ENCODE peak calls at places on chromosomes 11 and 22, in ten cellular contexts. R is HL-60, J is endothelial cell of umbilical vein, D is suprapubic skin, U is HepG2, A is GM12892, K is SK-N-MC, Z is H1, I is HCT116, H is sigmoid colon. G is an unnamed sample.

GRCh38 chr22:44399906-44400762 is 87.4 kb upstream of the SHISAL1 start:
- DNase-seq in Z (no peak), H (no peak), A (no peak), K (no peak), U (no peak), J (no peak), I (no peak), R (no peak), D (no peak), G (peak; percentile 1)

GRCh38 chr11:64146036-64146943 is 19.6 kb downstream of the MACROD1 start:
- DNase-seq in K (no peak), D (no peak), J (peak; percentile 29), U (peak; percentile 54), R (peak; percentile 70), A (peak; percentile 73), I (peak; percentile 24), H (no peak), Z (peak; percentile 69), G (peak; percentile 61)

GRCh38 chr22:26986051-26986881 is 328.9 kb downstream of the MIAT start:
- DNase-seq in A (no peak), R (no peak), Z (no peak), J (no peak), H (no peak), U (no peak), K (peak; percentile 5), D (no peak), I (no peak), G (no peak)

GRCh38 chr11:86740628-86741488 is 59.5 kb upstream of the PRSS23 start:
- DNase-seq in R (no peak), H (peak; percentile 88), U (peak; percentile 78), A (no peak), D (no peak), Z (peak; percentile 58), J (peak; percentile 94), K (peak; percentile 47), I (peak; percentile 89), G (peak; percentile 32)

GRCh38 chr11:96447711-96448110 is 57.9 kb downstream of the JRKL start:
- DNase-seq in J (no peak), R (no peak), D (no peak), I (no peak), A (no peak), K (no peak), H (no peak), Z (no peak), U (no peak), G (no peak)

GRCh38 chr11:87659807-87660206 is 515.4 kb downstream of the RAB38 start:
- DNase-seq in H (no peak), I (no peak), Z (no peak), K (no peak), J (no peak), R (no peak), D (no peak), A (no peak), U (no peak), G (no peak)

GRCh38 chr11:23605001-23605400 is 744.7 kb upstream of the CCDC179 start:
- DNase-seq in Z (no peak), D (no peak), I (no peak), H (no peak), U (no peak), A (no peak), R (no peak), K (no peak), J (no peak), G (no peak)

GRCh38 chr11:118537409-118537980 is 6.5 kb downstream of the TMEM25 start:
- DNase-seq in R (no peak), J (no peak), I (no peak), U (no peak), Z (no peak), D (no peak), H (no peak), A (no peak), K (no peak), G (no peak)

GRCh38 chr11:113473983-113474361 is 1.2 kb downstream of the DRD2 start:
- DNase-seq in H (no peak), I (no peak), A (no peak), K (no peak), U (no peak), J (no peak), D (no peak), Z (no peak), R (no peak), G (no peak)

GRCh38 chr11:113477321-113477720 is 2.1 kb upstream of the DRD2 start:
- DNase-seq in J (no peak), I (no peak), U (no peak), H (no peak), Z (no peak), D (no peak), R (no peak), A (no peak), K (no peak), G (no peak)

GRCh38 chr11:113476553-113476952 is 1.4 kb upstream of the DRD2 start:
- DNase-seq in K (no peak), Z (no peak), A (no peak), D (no peak), I (no peak), J (no peak), H (no peak), R (no peak), U (no peak), G (no peak)

GRCh38 chr11:113475160-113475761 is at the start of gene DRD2:
- DNase-seq in K (no peak), D (no peak), H (no peak), Z (no peak), J (no peak), I (no peak), A (no peak), R (no peak), U (no peak), G (no peak)

GRCh38 chr11:113474362-113475159 is 637 bp downstream of the DRD2 start:
- DNase-seq in A (peak; percentile 35), J (peak; percentile 64), D (peak; percentile 84), I (no peak), U (peak; percentile 28), R (peak; percentile 25), H (no peak), K (peak; percentile 47), Z (peak; percentile 79), G (peak; percentile 75)
- TF ChIP-seq POLR2AphosphoS5 in A (no peak), J (no peak), D (no peak), I (no peak), U (no peak), R (no peak), H (no peak), K (no peak), Z (no peak), G (no peak)

GRCh38 chr11:10779086-10779485 is 28.0 kb downstream of the CTR9 start:
- DNase-seq in K (no peak), I (no peak), Z (no peak), R (no peak), U (no peak), A (no peak), D (no peak), J (no peak), H (no peak), G (no peak)

GRCh38 chr11:10777393-10777793 is 26.3 kb downstream of the CTR9 start:
- DNase-seq in I (no peak), A (no peak), D (no peak), J (no peak), U (peak; percentile 70), H (no peak), R (no peak), Z (no peak), K (no peak), G (no peak)

GRCh38 chr11:10777806-10778205 is 26.8 kb downstream of the CTR9 start:
- DNase-seq in R (peak; percentile 74), I (no peak), H (no peak), J (no peak), Z (no peak), K (no peak), A (no peak), D (no peak), U (no peak), G (no peak)

GRCh38 chr11:10780040-10780439 is 28.7 kb downstream of the EIF4G2 start:
- DNase-seq in I (no peak), A (no peak), U (no peak), J (no peak), R (no peak), Z (no peak), K (no peak), D (no peak), H (no peak), G (no peak)

DNA sequence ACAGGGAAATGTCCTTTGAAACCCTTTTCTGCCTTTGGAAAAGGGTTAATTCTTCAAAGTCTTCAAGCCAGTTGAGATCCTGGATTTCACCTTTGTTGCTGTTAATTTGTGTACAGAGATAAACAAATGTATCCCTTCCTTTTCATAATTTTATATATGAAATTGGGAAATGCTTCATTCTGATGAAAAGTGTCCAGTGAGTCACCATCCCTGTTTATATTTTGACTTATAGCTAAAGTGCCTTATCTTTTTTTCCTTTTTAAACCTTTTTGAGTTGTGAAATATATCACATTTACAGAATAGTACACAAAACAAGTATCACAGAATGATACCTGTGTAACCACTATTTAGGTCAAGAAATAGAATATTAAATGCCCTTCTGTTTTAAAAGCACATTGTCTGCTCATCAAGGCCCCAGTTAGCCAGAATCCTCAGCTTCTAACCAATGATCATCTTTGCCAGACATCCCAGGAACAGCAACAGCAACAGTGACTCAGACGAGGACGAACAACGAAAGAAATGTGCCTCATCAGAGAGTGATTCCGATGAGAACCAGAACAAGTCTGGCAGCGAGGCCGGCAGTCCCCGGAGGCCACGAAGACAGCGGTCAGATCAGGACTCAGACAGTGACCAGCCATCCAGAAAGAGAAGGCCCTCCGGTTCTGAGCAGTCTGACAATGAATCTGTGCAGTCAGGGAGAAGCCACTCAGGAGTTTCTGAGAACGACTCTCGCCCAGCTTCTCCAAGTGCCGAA is 27.3 kb downstream of the CTR9 start:
- DNase-seq in R (no peak), U (no peak), Z (no peak), I (no peak), A (no peak), K (no peak), H (peak; percentile 82), D (no peak), J (no peak), G (no peak)
- TF ChIP-seq POLR2AphosphoS5 in R (no peak), U (no peak), Z (no peak), I (no peak), A (no peak), K (no peak), H (peak; percentile 66), D (no peak), J (no peak), G (peak; percentile 28)

GRCh38 chr11:17012712-17013547 is 1.3 kb downstream of the PLEKHA7 start:
- DNase-seq in Z (no peak), J (peak; percentile 50), K (no peak), H (peak; percentile 74), A (no peak), D (peak; percentile 75), U (peak; percentile 95), I (peak; percentile 12), R (no peak), G (peak; percentile 75)

GRCh38 chr11:17012179-17012578 is 2.0 kb downstream of the PLEKHA7 start:
- DNase-seq in Z (no peak), U (no peak), R (no peak), J (no peak), I (no peak), H (no peak), D (peak; percentile 12), K (no peak), A (no peak), G (no peak)

GRCh38 chr11:17014321-17014773 is at the start of gene PLEKHA7:
- DNase-seq in I (no peak), R (no peak), D (no peak), J (no peak), U (peak; percentile 28), H (peak; percentile 47), K (no peak), A (peak; percentile 39), Z (no peak), G (peak; percentile 31)

GRCh38 chr11:17014774-17015638 is 792 bp upstream of the PLEKHA7 start:
- DNase-seq in J (peak; percentile 50), H (peak; percentile 52), U (peak; percentile 65), A (peak; percentile 37), R (peak; percentile 19), K (no peak), I (peak; percentile 75), D (peak; percentile 71), Z (no peak), G (peak; percentile 71)

GRCh38 chr11:17013548-17014320 is 480 bp downstream of the PLEKHA7 start:
- DNase-seq in D (peak; percentile 80), K (no peak), J (no peak), I (no peak), R (no peak), H (peak; percentile 62), U (peak; percentile 19), A (peak; percentile 39), Z (no peak), G (peak; percentile 56)
- TF ChIP-seq POLR2AphosphoS5 in D (no peak), K (no peak), J (no peak), I (no peak), R (no peak), H (no peak), U (no peak), A (no peak), Z (no peak), G (no peak)

DNA sequence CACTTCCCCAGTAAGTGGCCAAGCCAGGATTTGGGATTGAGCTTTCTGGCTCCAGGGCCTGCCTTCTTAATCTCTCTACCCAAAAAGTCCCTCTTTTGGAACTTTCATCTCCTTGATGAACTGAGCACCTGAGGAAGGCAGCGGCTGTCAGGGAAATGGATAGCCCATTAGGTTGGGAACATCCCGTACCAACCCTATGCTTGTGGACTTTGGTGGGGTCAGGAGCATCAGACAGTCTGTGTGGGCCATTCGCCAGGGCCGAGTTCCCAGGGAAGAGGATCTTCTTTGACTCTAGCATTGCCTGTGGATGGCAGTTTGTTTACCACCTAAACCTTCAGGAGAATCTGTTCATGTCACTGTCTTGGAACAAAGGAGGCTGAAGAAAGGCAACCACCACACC is 30.2 kb downstream of the ARHGEF17 start:
- DNase-seq in U (no peak), A (no peak), K (no peak), Z (no peak), J (no peak), H (peak; percentile 88), D (no peak), I (no peak), R (no peak), G (no peak)
- TF ChIP-seq POLR2AphosphoS5 in U (no peak), A (no peak), K (no peak), Z (no peak), J (no peak), H (peak; percentile 66), D (no peak), I (no peak), R (no peak), G (no peak)